ENCODE peak calls at places on chromosome 18, in four cellular contexts. Y is left ventricle myocardium inferior, B is mammary epithelial cell, C is trophoblast cell. R is an unnamed sample.

GRCh38 chr18:5052491-5052890 is 144.6 kb downstream of the AKAIN1 start:
- DNase-seq in C (peak; percentile 39), B (no peak), Y (no peak), R (no peak)

GRCh38 chr18:43720036-43720435 is 442.7 kb upstream of the SYT4 start:
- DNase-seq in B (no peak), C (no peak), Y (no peak), R (no peak)

GRCh38 chr18:48566588-48566987 is 27.8 kb downstream of the CTIF start:
- DNase-seq in C (no peak), Y (no peak), B (no peak), R (no peak)

GRCh38 chr18:48680871-48681270 is 142.0 kb downstream of the CTIF start:
- DNase-seq in B (no peak), C (no peak), Y (peak; percentile 87), R (no peak)

GRCh38 chr18:12497296-12497695 is 89.6 kb downstream of the PRELID3A start:
- DNase-seq in B (peak; percentile 7), Y (no peak), C (no peak), R (no peak)

GRCh38 chr18:36309436-36310391 is 12.2 kb downstream of the FHOD3 start:
- DNase-seq in Y (no peak), C (peak; percentile 96), B (peak; percentile 100), R (peak; percentile 99)

GRCh38 chr18:62524443-62525200 is 1.8 kb downstream of the ZCCHC2 start:
- DNase-seq in Y (peak; percentile 65), C (peak; percentile 49), B (peak; percentile 70), R (peak; percentile 28)

GRCh38 chr18:33744032-33744697 is 166.1 kb downstream of the ASXL3 start:
- DNase-seq in C (no peak), Y (no peak), B (no peak), R (no peak)

GRCh38 chr18:3452750-3453539 is 3.0 kb downstream of the TGIF1 start:
- DNase-seq in B (no peak), C (no peak), Y (no peak), R (no peak)

GRCh38 chr18:47775961-47776360 is 154.5 kb downstream of the SMAD2 start:
- DNase-seq in Y (no peak), C (no peak), B (no peak), R (no peak)

GRCh38 chr18:32618501-32618985 is 147.9 kb upstream of the GAREM1 start:
- DNase-seq in Y (no peak), C (no peak), B (no peak), R (no peak)

GRCh38 chr18:22637787-22638186 is 220.1 kb upstream of the CTAGE1 start:
- DNase-seq in B (peak; percentile 56), Y (no peak), C (peak; percentile 10), R (peak; percentile 87)

GRCh38 chr18:24397694-24398365 is at the start of gene OSBPL1A:
- DNase-seq in Y (peak; percentile 95), B (peak; percentile 86), C (peak; percentile 98), R (peak; percentile 77)

GRCh38 chr18:55665506-55665905 is 77.5 kb upstream of the TCF4 start:
- DNase-seq in B (no peak), Y (no peak), C (no peak), R (no peak)

GRCh38 chr18:45449761-45450227 is 165.5 kb upstream of the SLC14A2 start:
- DNase-seq in B (no peak), Y (peak; percentile 58), C (no peak), R (peak; percentile 47)
- H3K27ac ChIP-seq in B (no peak overlapping the region), Y (peak overlapping the region; percentile 67), C (no peak overlapping the region), R (no peak overlapping the region)

DNA sequence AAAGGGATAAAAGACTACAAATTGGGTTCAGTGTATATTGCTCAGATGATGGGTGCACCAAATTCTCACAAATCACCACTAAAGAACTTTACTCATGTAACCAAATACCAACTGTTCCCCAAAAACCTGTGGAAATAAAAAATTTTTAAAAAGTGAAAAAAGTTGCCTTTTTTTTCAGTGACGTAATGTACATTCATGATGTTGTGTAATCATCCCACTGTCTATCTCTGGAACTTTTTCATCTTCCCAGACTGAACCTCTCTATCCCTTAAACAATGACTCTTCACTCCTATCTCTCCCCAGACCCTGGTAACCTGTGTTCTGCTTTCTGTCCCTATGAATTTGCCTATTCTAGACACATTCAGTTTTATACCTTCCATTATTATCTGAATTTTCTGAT is 19.0 kb upstream of the GALR1 start:
- DNase-seq in B (no peak), Y (no peak), C (no peak), R (no peak)
- H3K4me3 ChIP-seq in B (no peak overlapping the region), Y (no peak overlapping the region), C (no peak overlapping the region), R (no peak overlapping the region)

DNA sequence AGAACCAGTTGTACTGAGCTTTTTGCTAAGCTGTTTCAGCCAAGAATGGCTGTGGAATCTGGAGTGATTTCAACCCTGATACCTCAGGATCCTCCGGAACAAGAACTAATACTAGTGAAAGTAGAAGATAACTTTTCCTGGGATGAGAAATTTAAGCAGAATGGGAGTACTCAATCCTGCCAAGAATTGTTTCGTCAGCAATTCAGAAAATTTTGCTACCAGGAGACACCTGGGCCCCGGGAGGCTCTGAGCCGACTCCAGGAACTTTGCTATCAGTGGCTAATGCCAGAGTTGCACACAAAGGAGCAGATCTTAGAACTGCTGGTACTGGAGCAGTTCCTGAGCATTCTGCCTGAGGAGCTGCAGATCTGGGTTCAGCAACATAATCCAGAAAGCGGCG is 1.6 kb downstream of the ZNF397 start:
- DNase-seq in C (peak; percentile 65), Y (no peak), B (no peak), R (no peak)
- H3K27ac ChIP-seq in C (no peak overlapping the region), Y (no peak overlapping the region), B (no peak overlapping the region), R (no peak overlapping the region)

DNA sequence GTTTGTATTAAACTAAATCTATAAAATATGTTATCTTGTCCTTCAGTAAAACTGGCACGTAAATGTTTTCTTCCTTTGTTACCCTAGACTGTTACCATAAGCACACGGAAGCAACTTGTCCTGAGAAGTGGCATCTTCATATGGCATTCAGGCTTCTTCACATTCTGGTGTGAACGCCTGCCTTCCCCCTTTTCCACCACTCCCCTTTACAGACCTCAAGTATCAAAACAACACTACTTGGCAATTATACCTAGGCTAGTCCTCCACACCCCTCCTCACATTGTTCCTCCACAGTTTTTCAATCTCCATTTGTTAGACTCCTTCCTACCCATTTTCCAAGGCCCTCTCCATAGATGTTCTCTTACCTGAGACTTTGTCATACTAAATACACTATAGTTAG is 2.9 kb downstream of the MEX3C start:
- DNase-seq in B (peak; percentile 35), C (no peak), Y (no peak), R (no peak)
- H3K4me3 ChIP-seq in B (peak overlapping the region; percentile 83), C (no peak overlapping the region), Y (peak overlapping the region; percentile 94), R (peak overlapping the region; percentile 93)

GRCh38 chr18:13614701-13615288 is 111.6 kb downstream of the FAM210A start:
- DNase-seq in B (no peak), Y (no peak), C (no peak), R (no peak)

GRCh38 chr18:13617826-13618515 is 108.4 kb downstream of the FAM210A start:
- DNase-seq in Y (no peak), C (no peak), B (no peak), R (no peak)

GRCh38 chr18:13615432-13615861 is 110.9 kb downstream of the FAM210A start:
- DNase-seq in Y (no peak), B (no peak), C (no peak), R (peak; percentile 40)

GRCh38 chr18:13616041-13616440 is 110.3 kb downstream of the FAM210A start:
- DNase-seq in B (no peak), C (no peak), Y (no peak), R (no peak)

DNA sequence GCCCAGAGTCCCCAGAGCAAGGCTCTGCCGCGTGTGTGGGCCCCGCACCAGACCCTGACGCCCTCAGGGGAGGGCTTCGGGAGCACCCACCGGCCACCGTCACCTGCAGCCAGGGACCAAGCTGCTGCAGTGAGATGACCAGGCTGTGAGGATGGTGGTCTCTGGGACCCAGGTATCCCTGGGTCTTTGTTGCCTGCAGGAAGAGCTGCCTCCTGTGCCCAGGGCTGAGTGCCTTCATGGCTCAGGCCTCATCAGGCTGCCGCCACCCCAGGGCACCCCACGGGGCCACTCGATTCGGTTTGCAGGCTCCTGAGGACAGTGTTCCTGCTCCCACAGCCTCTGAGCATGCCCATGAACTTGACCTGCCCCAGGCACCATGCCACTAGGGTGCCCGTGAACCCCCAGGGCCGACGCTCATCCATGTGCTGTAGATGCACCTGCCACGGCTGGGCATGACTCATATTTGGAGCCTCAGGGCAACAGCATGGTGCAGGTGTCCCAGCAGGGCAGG is 109.8 kb downstream of the FAM210A start:
- DNase-seq in C (no peak), B (no peak), Y (no peak), R (no peak)
- H3K27ac ChIP-seq in C (no peak overlapping the region), B (no peak overlapping the region), Y (no peak overlapping the region), R (no peak overlapping the region)

GRCh38 chr18:58196164-58196563 is 152.1 kb downstream of the NEDD4L start:
- DNase-seq in B (peak; percentile 47), Y (no peak), C (no peak), R (no peak)

GRCh38 chr18:58201268-58201667 is 157.2 kb downstream of the NEDD4L start:
- DNase-seq in C (no peak), B (no peak), Y (no peak), R (no peak)

GRCh38 chr18:58194028-58194427 is 150.0 kb downstream of the NEDD4L start:
- DNase-seq in B (no peak), Y (no peak), C (no peak), R (no peak)

GRCh38 chr18:58195278-58195721 is 151.3 kb downstream of the NEDD4L start:
- DNase-seq in Y (no peak), B (peak; percentile 73), C (no peak), R (no peak)

DNA sequence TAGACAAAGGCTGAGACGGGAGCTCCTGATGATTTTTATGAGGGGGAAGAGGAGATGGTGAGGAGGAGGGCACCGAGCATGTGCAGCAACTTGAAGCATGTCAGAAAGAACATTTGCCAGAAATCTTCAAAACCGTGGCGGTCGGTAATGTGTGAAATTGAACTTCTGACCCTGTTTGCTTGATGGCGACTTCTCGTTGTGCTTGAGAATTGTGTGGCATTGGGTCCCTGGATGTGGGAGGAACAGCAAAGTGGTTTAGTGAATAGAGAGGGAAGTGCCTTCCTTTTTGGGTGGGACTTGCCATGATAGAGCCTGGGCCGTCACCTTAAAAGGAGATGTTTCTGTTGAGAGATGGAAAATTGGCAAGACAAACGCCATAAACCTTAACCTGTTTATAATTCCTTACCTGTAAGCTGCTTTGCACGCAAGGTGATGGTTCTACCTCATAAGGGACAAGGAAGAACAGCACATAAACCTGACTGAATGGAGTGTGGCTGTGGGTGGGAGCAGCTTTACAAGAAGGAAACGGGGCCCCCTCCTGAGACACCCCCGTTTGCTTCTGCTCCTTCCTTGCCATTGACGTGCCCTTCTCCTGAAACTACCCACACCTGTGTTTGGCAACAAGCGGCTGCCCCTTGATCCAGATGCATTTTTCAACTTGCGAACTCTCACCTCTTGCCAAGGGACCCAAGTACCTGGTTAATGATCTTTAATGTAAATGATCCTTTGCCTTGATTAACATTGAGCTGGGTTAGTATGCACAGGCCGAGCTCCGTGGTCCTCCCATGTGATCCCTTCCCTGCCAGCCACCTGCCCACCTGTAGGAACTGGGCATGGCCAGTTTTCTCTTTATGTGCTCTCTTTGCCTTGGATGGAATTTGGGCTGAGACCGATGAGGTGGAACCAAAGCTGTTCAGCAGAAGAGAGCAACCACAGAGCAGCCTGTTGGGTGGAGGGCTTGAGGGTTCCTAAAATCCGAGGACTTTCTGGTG is 153.2 kb downstream of the NEDD4L start:
- DNase-seq in B (no peak), Y (no peak), C (no peak), R (no peak)
- H3K4me3 ChIP-seq in B (peak overlapping the region; percentile 62), Y (no peak overlapping the region), C (no peak overlapping the region), R (no peak overlapping the region)

R was measured in brain microvascular endothelial cell.